ENCODE peak calls at places on chromosome 6, in six cellular contexts. Q, N, M, I, F and T are unnamed samples. For H3K36me3, the result is how much of the 10 kb centered on the place peaks cover.

GRCh38 chr6:1607557-1608221 is 2.0 kb upstream of the FOXC1 start:
- DNase-seq in Q (peak), N (no peak), M (no peak), I (no peak), F (no peak), T (peak)

GRCh38 chr6:169172435-169172834 is 81.2 kb downstream of the THBS2 start:
- DNase-seq in Q (peak), N (no peak), M (no peak), I (peak), F (peak), T (peak)

GRCh38 chr6:40352006-40352405 is 235.2 kb downstream of the LRFN2 start:
- DNase-seq in Q (no peak), N (no peak), M (no peak), I (no peak), F (no peak), T (peak)

GRCh38 chr6:99145738-99146137 is 198.0 kb upstream of the FBXL4 start:
- DNase-seq in Q (no peak), N (no peak), M (no peak), I (no peak), F (no peak), T (no peak)

GRCh38 chr6:128508588-128509296 is 11.7 kb downstream of the PTPRK start:
- DNase-seq in Q (no peak), N (no peak), M (no peak), I (peak), F (peak), T (peak)

GRCh38 chr6:3911614-3912336 is 62.6 kb downstream of the FAM50B start:
- DNase-seq in Q (peak), N (no peak), M (no peak), I (peak), F (peak), T (peak)

GRCh38 chr6:89048985-89049384 is 31.6 kb upstream of the PNRC1 start:
- DNase-seq in Q (no peak), N (no peak), M (no peak), I (peak), F (no peak), T (peak)

GRCh38 chr6:122692175-122692598 is 82.0 kb downstream of the PKIB start:
- DNase-seq in Q (no peak), N (no peak), M (no peak), I (peak), F (no peak), T (peak)

GRCh38 chr6:15628499-15629131 is 34.2 kb downstream of the DTNBP1 start:
- DNase-seq in Q (no peak), N (peak), M (no peak), I (peak), F (no peak), T (peak)

GRCh38 chr6:108002365-108003221 is 44.6 kb upstream of the SEC63 start:
- DNase-seq in Q (no peak), N (no peak), M (no peak), I (peak), F (no peak), T (peak)

GRCh38 chr6:113969888-113970807 is 800 bp downstream of the HDAC2 start:
- DNase-seq in Q (peak), N (peak), M (peak), I (peak), F (no peak), T (peak)

GRCh38 chr6:29839917-29840316 is 12.3 kb downstream of the HLA-G start:
- DNase-seq in Q (no peak), N (no peak), M (no peak), I (no peak), F (no peak), T (no peak)

GRCh38 chr6:73798592-73798991 is 102.6 kb downstream of the CD109 start:
- DNase-seq in Q (no peak), N (peak), M (peak), I (peak), F (peak), T (peak)

GRCh38 chr6:47262226-47262625 is 47.5 kb downstream of the TNFRSF21 start:
- DNase-seq in Q (no peak), N (no peak), M (no peak), I (no peak), F (no peak), T (no peak)

GRCh38 chr6:113287396-113287795 is 569.7 kb upstream of the MARCKS start:
- DNase-seq in Q (no peak), N (no peak), M (peak), I (no peak), F (no peak), T (no peak)

DNA sequence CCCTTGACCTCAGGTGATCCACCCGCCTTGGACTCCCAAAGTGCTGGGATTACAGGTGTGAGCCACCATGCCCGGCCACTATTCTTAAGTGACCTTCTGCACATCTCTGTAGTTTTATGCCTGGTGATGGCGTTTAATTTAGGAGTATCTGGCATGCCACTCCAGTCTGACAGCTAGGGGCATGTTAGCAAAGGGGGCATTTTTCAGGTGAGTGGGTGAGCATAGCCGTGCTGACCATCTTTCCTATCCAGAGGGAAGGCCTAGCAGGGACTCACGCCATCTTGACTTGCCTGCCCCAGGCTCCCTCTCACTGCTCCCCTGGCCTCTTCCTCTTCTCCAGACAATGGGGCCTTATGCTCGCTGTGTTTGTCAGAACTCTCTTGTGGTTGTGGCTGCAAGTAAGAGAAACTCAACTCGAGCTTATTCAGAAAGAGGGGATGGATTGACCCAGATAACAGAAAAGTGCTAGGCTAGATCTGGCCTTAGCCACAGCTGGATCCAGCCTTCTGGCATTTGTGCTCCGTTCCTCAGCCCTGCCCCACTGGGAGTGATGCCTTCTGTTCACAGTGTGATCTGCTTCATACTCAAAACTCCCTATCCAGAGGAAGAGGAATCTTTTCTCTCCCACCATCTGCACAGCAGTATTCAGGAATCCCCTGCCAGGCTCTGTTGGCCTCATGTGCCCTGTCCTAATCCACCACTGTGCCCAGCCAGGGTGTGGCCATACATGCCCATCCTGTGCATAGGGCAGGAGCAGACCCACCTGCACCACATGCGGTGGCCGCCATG is 174.5 kb upstream of the AKAP12 start:
- DNase-seq in Q (no peak), N (no peak), M (no peak), I (peak), F (no peak), T (no peak)
- H3K36me3 ChIP-seq in Q (under half), N (under half), M (under half), I (under half), F (under half), T (under half)

GRCh38 chr6:27795697-27796494 is 116.3 kb downstream of the OR2B2 start:
- DNase-seq in Q (no peak), N (peak), M (no peak), I (peak), F (peak), T (no peak)
- H3K36me3 ChIP-seq in Q (under half), N (under half), M (under half), I (under half), F (under half), T (under half)

GRCh38 chr6:165010556-165011535 is 298.6 kb downstream of the C6orf118 start:
- DNase-seq in Q (no peak), N (no peak), M (no peak), I (no peak), F (no peak), T (peak)
- H3K36me3 ChIP-seq in Q (under half), N (under half), M (under half), I (under half), F (under half), T (under half)

DNA sequence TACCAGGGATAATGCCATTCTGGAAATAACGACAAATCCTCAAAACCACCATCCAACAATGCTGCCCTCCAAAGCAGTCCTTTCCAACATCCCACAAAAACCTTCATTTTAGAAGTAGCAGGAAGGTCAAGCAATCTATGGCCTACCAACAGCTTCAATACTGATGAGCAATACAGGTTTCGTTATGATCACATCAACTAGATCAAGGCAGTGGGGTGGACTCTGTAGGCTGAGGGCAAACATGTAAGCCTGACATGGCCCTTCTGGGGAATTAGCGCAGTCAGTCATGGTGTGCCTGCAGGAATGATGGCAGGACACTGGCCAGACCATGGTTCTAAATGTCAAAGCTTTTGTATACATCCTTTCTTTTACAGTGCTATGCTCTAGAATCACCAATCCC is 41.7 kb downstream of the EZR start:
- DNase-seq in Q (no peak), N (no peak), M (no peak), I (no peak), F (no peak), T (no peak)
- H3K36me3 ChIP-seq in Q (under half), N (half or more), M (under half), I (half or more), F (half or more), T (half or more)

DNA sequence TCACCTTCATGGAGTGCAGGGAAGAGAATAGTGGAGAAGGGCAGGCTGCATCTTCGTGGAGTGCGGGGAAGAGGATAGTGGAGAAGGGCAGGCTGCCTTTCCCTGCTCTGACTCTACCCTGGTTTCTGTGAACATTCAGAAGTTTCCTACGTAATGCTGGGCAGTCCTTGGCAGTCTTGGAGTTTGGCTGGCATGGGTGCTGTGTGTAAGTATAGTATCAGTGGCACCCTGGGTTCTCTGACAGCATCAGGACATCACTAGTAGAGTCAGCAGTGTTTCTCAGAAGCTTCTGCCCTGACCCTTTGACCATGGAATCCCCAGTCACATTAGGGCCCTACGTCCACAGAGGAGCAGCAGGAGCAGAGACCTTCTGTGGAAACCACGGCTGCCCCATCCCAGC is 352.9 kb downstream of the NRN1 start:
- DNase-seq in Q (no peak), N (no peak), M (no peak), I (no peak), F (no peak), T (no peak)
- H3K36me3 ChIP-seq in Q (under half), N (under half), M (under half), I (under half), F (under half), T (under half)

GRCh38 chr6:118908441-118908840 is 14.5 kb downstream of the ASF1A start:
- DNase-seq in Q (no peak), N (no peak), M (no peak), I (no peak), F (no peak), T (no peak)

GRCh38 chr6:118905084-118905483 is 11.1 kb downstream of the ASF1A start:
- DNase-seq in Q (no peak), N (no peak), M (no peak), I (no peak), F (no peak), T (no peak)

GRCh38 chr6:118903691-118904090 is 9.7 kb downstream of the ASF1A start:
- DNase-seq in Q (no peak), N (no peak), M (no peak), I (no peak), F (no peak), T (no peak)

GRCh38 chr6:118903134-118903533 is 9.2 kb downstream of the ASF1A start:
- DNase-seq in Q (no peak), N (no peak), M (no peak), I (no peak), F (no peak), T (no peak)

DNA sequence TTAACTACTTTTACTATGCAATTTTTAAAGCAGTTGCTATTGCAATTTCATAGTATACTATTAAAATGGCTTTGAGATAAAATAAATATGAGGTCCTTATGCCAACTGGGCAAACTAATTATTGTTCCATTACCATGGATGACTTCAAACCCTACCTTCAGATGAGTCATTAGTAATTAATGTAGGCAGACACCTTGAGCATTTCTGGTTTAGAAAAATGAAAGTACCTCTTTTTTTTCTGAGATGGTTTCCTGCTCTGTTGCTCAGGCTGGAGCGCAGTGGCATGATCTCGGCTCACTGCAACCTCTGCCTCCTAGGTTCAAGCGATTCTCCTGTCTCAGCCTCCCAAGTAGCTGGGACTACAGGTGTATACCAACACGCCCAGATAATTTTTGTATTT is 11.9 kb downstream of the ASF1A start:
- DNase-seq in Q (no peak), N (peak), M (no peak), I (no peak), F (no peak), T (no peak)
- H3K36me3 ChIP-seq in Q (under half), N (half or more), M (under half), I (under half), F (under half), T (under half)